ENCODE peak calls at places on chromosomes 3 and 15, in four cellular contexts. A is GM20000, U is IMR-90, M is psoas muscle. F is an unnamed sample.

GRCh38 chr3:55524565-55525244 is 37.6 kb upstream of the WNT5A start:
- DNase-seq in U (peak; percentile 58), M (no peak), A (no peak), F (no peak)

GRCh38 chr15:31261266-31262142 is 65.1 kb upstream of the KLF13 start:
- DNase-seq in M (no peak), A (no peak), U (no peak), F (no peak)

GRCh38 chr3:41202075-41202833 is 2.9 kb downstream of the CTNNB1 start:
- DNase-seq in U (no peak), M (no peak), A (peak; percentile 8), F (no peak)

GRCh38 chr3:172853911-172854648 is 103.6 kb downstream of the ECT2 start:
- DNase-seq in M (no peak), U (no peak), A (no peak), F (no peak)

GRCh38 chr3:129908417-129908816 is 14.9 kb upstream of the TMCC1 start:
- DNase-seq in M (no peak), U (no peak), A (no peak), F (peak; percentile 20)

GRCh38 chr3:140546649-140547048 is 131.2 kb upstream of the TRIM42 start:
- DNase-seq in A (no peak), M (no peak), U (no peak), F (no peak)

GRCh38 chr3:4322635-4323034 is 19.5 kb downstream of the SETMAR start:
- DNase-seq in U (peak; percentile 81), A (no peak), M (no peak), F (no peak)

GRCh38 chr3:15645246-15645645 is 43.7 kb downstream of the BTD start:
- DNase-seq in A (no peak), U (no peak), M (no peak), F (no peak)

GRCh38 chr3:143203142-143203541 is 83.6 kb downstream of the CHST2 start:
- DNase-seq in U (no peak), A (no peak), M (no peak), F (no peak)

GRCh38 chr15:66936115-66936863 is 129.1 kb upstream of the SMAD3 start:
- DNase-seq in M (peak; percentile 47), A (no peak), U (peak; percentile 64), F (no peak)

GRCh38 chr15:79283252-79284048 is 928 bp downstream of the ANKRD34C start:
- DNase-seq in M (peak; percentile 24), U (peak; percentile 21), A (peak; percentile 69), F (peak; percentile 75)

GRCh38 chr15:44676676-44677075 is 13.2 kb upstream of the SPG11 start:
- DNase-seq in U (no peak), M (no peak), A (peak; percentile 9), F (no peak)

GRCh38 chr3:21328982-21329381 is 422.0 kb downstream of the ZNF385D start:
- DNase-seq in U (no peak), A (no peak), M (no peak), F (no peak)

GRCh38 chr15:27853624-27854455 is 245.3 kb downstream of the OCA2 start:
- DNase-seq in U (no peak), M (no peak), A (no peak), F (no peak)

GRCh38 chr15:67110958-67111864 is 45.8 kb downstream of the SMAD3 start:
- DNase-seq in U (peak; percentile 54), M (no peak), A (no peak), F (no peak)

DNA sequence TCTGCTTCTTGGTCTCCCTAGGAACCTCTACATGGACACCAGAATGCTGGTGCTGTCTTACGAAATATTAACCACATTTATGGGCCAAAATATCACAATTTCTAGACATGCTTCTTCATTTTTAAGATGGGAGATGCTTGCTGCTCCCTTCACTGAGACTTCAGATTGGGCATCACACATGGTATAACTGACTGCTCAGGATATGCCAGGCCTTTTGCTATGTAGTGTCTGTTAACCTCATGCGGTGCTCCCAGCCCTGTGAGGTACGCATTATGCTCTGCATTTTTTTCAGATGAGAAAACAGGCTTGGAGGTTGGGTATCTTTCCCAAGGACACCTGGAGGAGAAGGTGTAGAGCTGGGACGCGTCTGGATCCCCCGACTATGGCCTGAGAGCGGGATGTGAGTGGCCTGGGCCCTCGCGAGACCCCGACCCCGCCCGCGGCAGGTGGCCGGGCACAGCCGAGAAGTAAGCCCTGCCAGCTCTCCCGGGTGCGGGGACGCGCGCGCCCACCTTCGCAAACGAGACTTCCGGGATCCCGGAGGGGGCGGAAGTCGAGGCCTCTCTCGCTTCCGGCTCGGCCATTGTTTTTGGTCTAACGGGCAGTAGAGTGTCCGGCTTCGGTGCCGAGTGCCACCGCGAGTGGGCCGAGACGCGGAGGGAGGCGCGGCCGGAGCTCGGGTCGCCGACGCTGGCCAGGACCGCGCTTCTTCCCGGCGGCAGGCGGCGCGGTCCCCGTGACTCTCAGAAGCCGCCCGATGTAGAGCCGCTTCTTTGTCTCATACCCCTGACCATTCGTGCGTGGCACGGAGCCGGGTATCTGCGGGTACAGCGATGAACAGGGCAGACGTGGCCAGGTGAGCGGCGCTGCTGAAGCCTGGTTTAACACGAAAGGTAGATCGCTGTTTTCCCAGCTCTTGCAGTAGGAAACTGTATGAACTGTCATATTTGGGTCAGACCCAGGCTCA is at the start of gene ZKSCAN7:
- DNase-seq in A (peak; percentile 89), U (peak; percentile 40), M (peak; percentile 64), F (peak; percentile 74)
- TF ChIP-seq CTCF in A (peak; percentile 8), U (peak; percentile 15), M (no peak), F (peak; percentile 27)

GRCh38 chr15:38611228-38611627 is 46.6 kb upstream of the RASGRP1 start:
- DNase-seq in A (no peak), M (no peak), U (no peak), F (no peak)
- TF ChIP-seq CTCF in A (no peak), M (no peak), U (no peak), F (no peak)

GRCh38 chr15:65083262-65083701 is 6.7 kb downstream of the KBTBD13 start:
- DNase-seq in A (no peak), U (peak; percentile 74), M (no peak), F (no peak)

GRCh38 chr15:65082303-65082958 is 5.9 kb downstream of the KBTBD13 start:
- DNase-seq in U (no peak), M (no peak), A (no peak), F (no peak)

GRCh38 chr15:65081758-65082157 is 5.2 kb downstream of the KBTBD13 start:
- DNase-seq in A (no peak), U (peak; percentile 31), M (no peak), F (no peak)

GRCh38 chr15:65079580-65079979 is 3.0 kb downstream of the KBTBD13 start:
- DNase-seq in M (no peak), U (no peak), A (no peak), F (no peak)

GRCh38 chr15:65081270-65081669 is 4.7 kb downstream of the KBTBD13 start:
- DNase-seq in M (no peak), U (no peak), A (no peak), F (no peak)
- TF ChIP-seq CTCF in M (no peak), U (no peak), A (no peak), F (no peak)

GRCh38 chr3:49454898-49455681 is 15.0 kb upstream of the DAG1 start:
- DNase-seq in U (no peak), M (no peak), A (no peak), F (no peak)

GRCh38 chr3:49456417-49456816 is 13.7 kb upstream of the DAG1 start:
- DNase-seq in M (no peak), A (no peak), U (peak; percentile 31), F (no peak)

GRCh38 chr3:49453621-49454315 is 16.3 kb upstream of the DAG1 start:
- DNase-seq in A (no peak), M (no peak), U (no peak), F (no peak)

GRCh38 chr3:49460188-49460885 is 9.7 kb upstream of the DAG1 start:
- DNase-seq in A (no peak), U (no peak), M (no peak), F (no peak)

GRCh38 chr3:49454457-49454856 is 15.6 kb upstream of the DAG1 start:
- DNase-seq in M (no peak), U (no peak), A (peak; percentile 7), F (peak; percentile 36)
- TF ChIP-seq CTCF in M (peak; percentile 35), U (no peak), A (no peak), F (peak; percentile 51)

GRCh38 chr15:51288143-51289065 is 50.0 kb downstream of the CYP19A1 start:
- DNase-seq in U (no peak), A (no peak), M (no peak), F (no peak)

GRCh38 chr15:51289290-51289689 is 49.1 kb downstream of the CYP19A1 start:
- DNase-seq in A (no peak), M (no peak), U (no peak), F (no peak)

GRCh38 chr15:51284871-51285270 is 53.5 kb downstream of the CYP19A1 start:
- DNase-seq in A (no peak), U (no peak), M (no peak), F (no peak)

GRCh38 chr15:51283026-51283425 is 55.4 kb downstream of the CYP19A1 start:
- DNase-seq in M (no peak), U (no peak), A (no peak), F (no peak)

GRCh38 chr15:51286816-51287215 is 51.6 kb downstream of the CYP19A1 start:
- DNase-seq in U (no peak), M (no peak), A (no peak), F (no peak)
- TF ChIP-seq CTCF in U (no peak), M (no peak), A (no peak), F (peak; percentile 12)

GRCh38 chr3:182258538-182259177 is 534.6 kb upstream of the ATP11B start:
- DNase-seq in A (peak; percentile 21), U (no peak), M (no peak), F (no peak)
- TF ChIP-seq CTCF in A (peak; percentile 14), U (peak; percentile 16), M (peak; percentile 41), F (peak; percentile 82)

DNA sequence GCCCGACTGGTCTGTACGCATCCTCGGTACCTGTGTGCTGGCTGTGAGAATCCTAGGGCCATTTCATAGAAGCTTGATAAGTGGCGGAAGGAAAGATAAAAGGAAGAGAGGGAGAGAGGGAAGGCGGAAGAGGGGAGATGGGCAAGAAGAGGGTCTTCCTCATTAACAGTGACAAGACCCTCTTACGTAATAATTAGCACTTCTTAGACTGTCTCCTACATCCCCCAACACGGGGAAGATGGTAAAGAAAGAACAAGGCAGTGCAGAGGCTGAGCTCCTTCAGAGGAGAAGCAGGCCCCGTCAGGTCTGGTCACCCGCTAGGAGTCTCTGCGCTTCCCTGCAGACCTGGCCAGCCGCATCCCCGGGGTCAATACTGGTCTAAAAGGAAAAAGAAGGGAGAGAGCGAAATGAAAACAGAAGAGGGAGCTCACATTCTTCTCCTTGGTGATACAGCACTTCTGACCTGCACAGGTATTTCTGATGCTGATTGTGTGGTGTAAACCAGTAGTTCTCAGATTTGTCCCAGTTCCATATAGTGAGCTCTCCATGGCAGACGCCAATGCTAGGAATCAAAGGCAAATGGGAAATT is 19.0 kb upstream of the FAM240A start:
- DNase-seq in U (no peak), M (no peak), A (no peak), F (no peak)
- TF ChIP-seq CTCF in U (no peak), M (no peak), A (no peak), F (no peak)